ENCODE peak calls at places on chromosome 19, in nine cellular contexts. S is HT-29; N is endodermal cell; D is sigmoid colon; F is AG08395; Y is stimulated activated CD8-positive, alpha-beta memory T cell treated with anti-CD3 and anti-CD28 coated beads, Interleukin-2, amount 100 ng/mL, for 1 hour; H is GM12864; J is tibial artery; K is WTC11. Z is an unnamed sample.

GRCh38 chr19:46413262-46414031 is at the start of gene CCDC8:
- DNase-seq in S (no peak), N (peak), D (peak), F (peak), Y (no peak), H (no peak), J (peak), K (peak), Z (peak)

GRCh38 chr19:10114651-10115391 is 3.3 kb downstream of the P2RY11 start:
- DNase-seq in S (no peak), N (peak), D (no peak), F (no peak), Y (no peak), H (no peak), J (no peak), K (no peak), Z (no peak)

GRCh38 chr19:50676625-50677197 is 27.5 kb downstream of the C19orf81 start:
- DNase-seq in S (peak), N (no peak), D (no peak), F (no peak), Y (no peak), H (no peak), J (no peak), K (no peak), Z (no peak)

GRCh38 chr19:11479090-11479469 is 1.8 kb downstream of the ELAVL3 start:
- DNase-seq in S (no peak), N (no peak), D (no peak), F (no peak), Y (no peak), H (no peak), J (no peak), K (no peak), Z (no peak)

GRCh38 chr19:14112809-14113385 is 4.7 kb downstream of the PRKACA start:
- DNase-seq in S (no peak), N (no peak), D (peak), F (peak), Y (no peak), H (no peak), J (peak), K (no peak), Z (no peak)

GRCh38 chr19:46579286-46579944 is 21.7 kb upstream of the CALM3 start:
- DNase-seq in S (no peak), N (peak), D (no peak), F (no peak), Y (no peak), H (no peak), J (no peak), K (no peak), Z (no peak)

GRCh38 chr19:56111601-56112312 is 9.3 kb downstream of the ZNF787 start:
- DNase-seq in S (peak), N (no peak), D (peak), F (no peak), Y (peak), H (peak), J (no peak), K (no peak), Z (no peak)

GRCh38 chr19:54662730-54663129 is at the start of gene LILRB4:
- DNase-seq in S (no peak), N (no peak), D (peak), F (no peak), Y (no peak), H (peak), J (peak), K (no peak), Z (peak)

GRCh38 chr19:6970478-6970877 is 50.8 kb downstream of the MBD3L2B start:
- DNase-seq in S (no peak), N (no peak), D (no peak), F (no peak), Y (no peak), H (no peak), J (no peak), K (no peak), Z (no peak)

GRCh38 chr19:33279430-33280350 is 22.6 kb downstream of the CEBPA start:
- DNase-seq in S (no peak), N (no peak), D (no peak), F (no peak), Y (no peak), H (no peak), J (no peak), K (no peak), Z (no peak)

GRCh38 chr19:3556978-3557460 is 367 bp downstream of the MFSD12 start:
- DNase-seq in S (peak), N (peak), D (peak), F (peak), Y (peak), H (no peak), J (no peak), K (peak), Z (no peak)

GRCh38 chr19:1132625-1133383 is 29.0 kb downstream of the GPX4 start:
- DNase-seq in S (no peak), N (no peak), D (no peak), F (no peak), Y (no peak), H (no peak), J (no peak), K (no peak), Z (no peak)

GRCh38 chr19:5131866-5132561 is 163.1 kb downstream of the KDM4B start:
- DNase-seq in S (peak), N (no peak), D (no peak), F (no peak), Y (no peak), H (no peak), J (no peak), K (no peak), Z (no peak)

GRCh38 chr19:45403781-45404556 is 900 bp downstream of the PPP1R13L start:
- DNase-seq in S (peak), N (peak), D (peak), F (no peak), Y (no peak), H (no peak), J (peak), K (peak), Z (no peak)

GRCh38 chr19:10567696-10568443 is 909 bp downstream of the CDKN2D start:
- DNase-seq in S (no peak), N (no peak), D (no peak), F (no peak), Y (no peak), H (no peak), J (no peak), K (no peak), Z (no peak)

GRCh38 chr19:8592231-8593009 is 15.2 kb upstream of the MYO1F start:
- DNase-seq in S (no peak), N (peak), D (peak), F (peak), Y (peak), H (no peak), J (peak), K (peak), Z (peak)

GRCh38 chr19:29667941-29668340 is 2.7 kb downstream of the PLEKHF1 start:
- DNase-seq in S (no peak), N (no peak), D (peak), F (no peak), Y (no peak), H (no peak), J (no peak), K (no peak), Z (peak)

GRCh38 chr19:12936582-12936981 is 1.8 kb upstream of the CALR start:
- DNase-seq in S (no peak), N (peak), D (no peak), F (no peak), Y (no peak), H (no peak), J (no peak), K (no peak), Z (no peak)

GRCh38 chr19:48190288-48191284 is 20.1 kb downstream of the ZSWIM9 start:
- DNase-seq in S (peak), N (peak), D (peak), F (no peak), Y (peak), H (peak), J (no peak), K (peak), Z (peak)

GRCh38 chr19:52695996-52696395 is 38.8 kb downstream of the ZNF611 start:
- DNase-seq in S (no peak), N (no peak), D (no peak), F (no peak), Y (no peak), H (no peak), J (no peak), K (no peak), Z (no peak)

GRCh38 chr19:860481-861098 is 1.1 kb downstream of the CFD start:
- DNase-seq in S (peak), N (peak), D (peak), F (peak), Y (peak), H (no peak), J (peak), K (peak), Z (peak)

GRCh38 chr19:41999878-42000208 is 5.8 kb upstream of the ATP1A3 start:
- DNase-seq in S (no peak), N (no peak), D (no peak), F (no peak), Y (no peak), H (no peak), J (no peak), K (no peak), Z (no peak)

GRCh38 chr19:9857920-9858746 is 23.0 kb downstream of the PIN1 start:
- DNase-seq in S (no peak), N (no peak), D (no peak), F (no peak), Y (no peak), H (no peak), J (no peak), K (no peak), Z (no peak)

GRCh38 chr19:30923096-30923495 is 426.1 kb downstream of the TSHZ3 start:
- DNase-seq in S (no peak), N (no peak), D (no peak), F (no peak), Y (no peak), H (no peak), J (no peak), K (no peak), Z (no peak)

GRCh38 chr19:54451997-54452396 is 3.0 kb downstream of the LENG8 start:
- DNase-seq in S (no peak), N (peak), D (no peak), F (no peak), Y (no peak), H (no peak), J (peak), K (no peak), Z (no peak)

GRCh38 chr19:6412111-6412999 is 12.3 kb downstream of the KHSRP start:
- DNase-seq in S (peak), N (peak), D (peak), F (no peak), Y (no peak), H (no peak), J (no peak), K (peak), Z (no peak)

GRCh38 chr19:6272411-6272791 is 7.4 kb downstream of the MLLT1 start:
- DNase-seq in S (no peak), N (no peak), D (no peak), F (no peak), Y (no peak), H (no peak), J (no peak), K (no peak), Z (no peak)

GRCh38 chr19:2952953-2953481 is 8.2 kb upstream of the ZNF77 start:
- DNase-seq in S (peak), N (no peak), D (no peak), F (no peak), Y (no peak), H (peak), J (no peak), K (no peak), Z (no peak)

GRCh38 chr19:45117167-45117594 is 24.2 kb downstream of the PPP1R37 start:
- DNase-seq in S (no peak), N (peak), D (no peak), F (no peak), Y (no peak), H (peak), J (no peak), K (no peak), Z (no peak)

GRCh38 chr19:21084343-21084742 is 2.3 kb downstream of the ZNF714 start:
- DNase-seq in S (no peak), N (no peak), D (no peak), F (peak), Y (no peak), H (no peak), J (no peak), K (no peak), Z (no peak)

GRCh38 chr19:33064778-33065550 is at the start of gene RHPN2:
- DNase-seq in S (peak), N (peak), D (peak), F (peak), Y (peak), H (no peak), J (no peak), K (peak), Z (peak)

GRCh38 chr19:10420444-10421239 is at the start of gene PDE4A:
- DNase-seq in S (no peak), N (peak), D (no peak), F (peak), Y (no peak), H (no peak), J (no peak), K (peak), Z (no peak)

GRCh38 chr19:38907670-38908069 is 4.3 kb downstream of the CCER2 start:
- DNase-seq in S (no peak), N (no peak), D (no peak), F (no peak), Y (no peak), H (no peak), J (no peak), K (no peak), Z (no peak)

GRCh38 chr19:31676271-31677004 is 327.2 kb upstream of the TSHZ3 start:
- DNase-seq in S (peak), N (peak), D (no peak), F (peak), Y (no peak), H (no peak), J (no peak), K (peak), Z (no peak)